ENCODE peak calls at places on chromosomes 2 and 18, in nine cellular contexts. One of them, this sample, is unnamed. For H3K27me3 and H3K36me3, the result is how much of the 10 kb centered on the place peaks cover.

GRCh38 chr2:118315606-118316005 is 227.3 kb downstream of the INSIG2 start:
- DNase-seq in kidney epithelial cell: no peak
- DNase-seq in WERI-Rb-1: no peak
- DNase-seq in effector memory CD4-positive, alpha-beta T cell: no peak
- DNase-seq in upper lobe of right lung: no peak
- DNase-seq in astrocyte: no peak
- DNase-seq in MM.1S: no peak
- DNase-seq in left ventricle myocardium inferior: no peak
- DNase-seq in aorta: no peak
- DNase-seq in this sample: no peak

GRCh38 chr2:230382108-230382507 is 33.9 kb upstream of the SP100 start:
- DNase-seq in MM.1S: no peak
- DNase-seq in kidney epithelial cell: no peak
- DNase-seq in aorta: no peak
- DNase-seq in WERI-Rb-1: no peak
- DNase-seq in effector memory CD4-positive, alpha-beta T cell: no peak
- DNase-seq in upper lobe of right lung: no peak
- DNase-seq in left ventricle myocardium inferior: no peak
- DNase-seq in astrocyte: no peak
- DNase-seq in this sample: no peak

GRCh38 chr2:29236074-29236473 is 120.9 kb downstream of the CLIP4 start:
- DNase-seq in effector memory CD4-positive, alpha-beta T cell: no peak
- DNase-seq in kidney epithelial cell: no peak
- DNase-seq in aorta: no peak
- DNase-seq in astrocyte: no peak
- DNase-seq in left ventricle myocardium inferior: no peak
- DNase-seq in MM.1S: no peak
- DNase-seq in upper lobe of right lung: no peak
- DNase-seq in WERI-Rb-1: no peak
- DNase-seq in this sample: no peak

GRCh38 chr18:13405305-13406038 is 186.9 kb downstream of the LDLRAD4 start:
- DNase-seq in aorta: no peak
- DNase-seq in left ventricle myocardium inferior: no peak
- DNase-seq in astrocyte: no peak
- DNase-seq in kidney epithelial cell: no peak
- DNase-seq in upper lobe of right lung: no peak
- DNase-seq in effector memory CD4-positive, alpha-beta T cell: no peak
- DNase-seq in MM.1S: no peak
- DNase-seq in WERI-Rb-1: no peak
- DNase-seq in this sample: no peak

GRCh38 chr2:51103205-51103604 is 71.3 kb upstream of the NRXN1 start:
- DNase-seq in upper lobe of right lung: peak
- DNase-seq in WERI-Rb-1: no peak
- DNase-seq in effector memory CD4-positive, alpha-beta T cell: no peak
- DNase-seq in aorta: no peak
- DNase-seq in kidney epithelial cell: peak
- DNase-seq in left ventricle myocardium inferior: peak
- DNase-seq in MM.1S: no peak
- DNase-seq in astrocyte: peak
- DNase-seq in this sample: no peak

GRCh38 chr2:167048829-167049228 is 160.5 kb downstream of the XIRP2 start:
- DNase-seq in WERI-Rb-1: no peak
- DNase-seq in effector memory CD4-positive, alpha-beta T cell: no peak
- DNase-seq in aorta: no peak
- DNase-seq in kidney epithelial cell: no peak
- DNase-seq in left ventricle myocardium inferior: no peak
- DNase-seq in astrocyte: no peak
- DNase-seq in upper lobe of right lung: no peak
- DNase-seq in MM.1S: no peak
- DNase-seq in this sample: no peak

GRCh38 chr2:140502951-140503630 is 1627.7 kb downstream of the LRP1B start:
- DNase-seq in upper lobe of right lung: no peak
- DNase-seq in kidney epithelial cell: no peak
- DNase-seq in effector memory CD4-positive, alpha-beta T cell: no peak
- DNase-seq in WERI-Rb-1: no peak
- DNase-seq in MM.1S: peak
- DNase-seq in astrocyte: peak
- DNase-seq in left ventricle myocardium inferior: no peak
- DNase-seq in aorta: no peak
- DNase-seq in this sample: peak

GRCh38 chr2:225468131-225468530 is 68.6 kb downstream of the NYAP2 start:
- DNase-seq in astrocyte: peak
- DNase-seq in effector memory CD4-positive, alpha-beta T cell: no peak
- DNase-seq in aorta: no peak
- DNase-seq in upper lobe of right lung: no peak
- DNase-seq in kidney epithelial cell: no peak
- DNase-seq in left ventricle myocardium inferior: no peak
- DNase-seq in MM.1S: no peak
- DNase-seq in WERI-Rb-1: no peak
- DNase-seq in this sample: no peak

GRCh38 chr2:106157416-106157815 is 36.7 kb downstream of the UXS1 start:
- DNase-seq in astrocyte: no peak
- DNase-seq in aorta: no peak
- DNase-seq in left ventricle myocardium inferior: no peak
- DNase-seq in effector memory CD4-positive, alpha-beta T cell: no peak
- DNase-seq in WERI-Rb-1: no peak
- DNase-seq in kidney epithelial cell: no peak
- DNase-seq in upper lobe of right lung: no peak
- DNase-seq in MM.1S: no peak
- DNase-seq in this sample: no peak

DNA sequence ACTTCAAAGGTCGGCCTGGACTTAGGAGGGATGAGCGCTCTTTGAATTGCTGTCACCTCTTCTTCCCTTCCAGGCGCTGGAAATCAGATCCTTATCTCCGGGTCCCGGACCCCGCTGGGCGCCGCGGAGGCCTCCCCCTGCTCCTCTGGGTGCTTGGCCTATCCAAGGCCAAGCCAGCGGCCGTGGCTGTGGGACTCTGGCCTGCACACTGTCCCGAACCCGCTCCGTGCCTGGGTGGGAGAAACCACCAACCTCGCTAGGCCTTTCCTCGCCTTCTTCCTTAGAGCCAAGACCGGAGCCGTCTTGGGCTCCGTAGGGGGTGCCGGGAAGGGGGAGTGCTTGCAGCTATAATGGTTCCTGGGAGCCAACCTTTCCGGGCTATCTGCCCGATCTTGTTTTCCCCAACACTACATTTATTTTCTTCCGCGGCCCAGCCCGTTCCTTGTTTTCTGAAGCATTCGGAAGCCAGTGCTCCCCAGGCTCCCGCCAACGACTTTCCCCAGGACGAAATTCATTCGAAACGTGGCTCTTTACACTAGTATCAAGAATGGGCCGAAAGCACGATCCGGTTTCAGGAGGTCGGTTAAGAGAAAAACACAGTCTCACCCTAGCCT is 2.4 kb downstream of the OSR1 start:
- DNase-seq in MM.1S: no peak
- DNase-seq in WERI-Rb-1: no peak
- DNase-seq in effector memory CD4-positive, alpha-beta T cell: no peak
- DNase-seq in upper lobe of right lung: no peak
- DNase-seq in astrocyte: no peak
- DNase-seq in kidney epithelial cell: no peak
- DNase-seq in aorta: no peak
- DNase-seq in left ventricle myocardium inferior: no peak
- DNase-seq in this sample: no peak
- H3K4me3 ChIP-seq in MM.1S: no peak
- H3K4me3 ChIP-seq in WERI-Rb-1: no peak
- H3K4me3 ChIP-seq in effector memory CD4-positive, alpha-beta T cell: no peak
- H3K4me3 ChIP-seq in upper lobe of right lung: peak
- H3K4me3 ChIP-seq in astrocyte: peak
- H3K4me3 ChIP-seq in kidney epithelial cell: no peak
- H3K4me3 ChIP-seq in aorta: peak
- H3K4me3 ChIP-seq in left ventricle myocardium inferior: peak
- H3K4me3 ChIP-seq in this sample: peak

DNA sequence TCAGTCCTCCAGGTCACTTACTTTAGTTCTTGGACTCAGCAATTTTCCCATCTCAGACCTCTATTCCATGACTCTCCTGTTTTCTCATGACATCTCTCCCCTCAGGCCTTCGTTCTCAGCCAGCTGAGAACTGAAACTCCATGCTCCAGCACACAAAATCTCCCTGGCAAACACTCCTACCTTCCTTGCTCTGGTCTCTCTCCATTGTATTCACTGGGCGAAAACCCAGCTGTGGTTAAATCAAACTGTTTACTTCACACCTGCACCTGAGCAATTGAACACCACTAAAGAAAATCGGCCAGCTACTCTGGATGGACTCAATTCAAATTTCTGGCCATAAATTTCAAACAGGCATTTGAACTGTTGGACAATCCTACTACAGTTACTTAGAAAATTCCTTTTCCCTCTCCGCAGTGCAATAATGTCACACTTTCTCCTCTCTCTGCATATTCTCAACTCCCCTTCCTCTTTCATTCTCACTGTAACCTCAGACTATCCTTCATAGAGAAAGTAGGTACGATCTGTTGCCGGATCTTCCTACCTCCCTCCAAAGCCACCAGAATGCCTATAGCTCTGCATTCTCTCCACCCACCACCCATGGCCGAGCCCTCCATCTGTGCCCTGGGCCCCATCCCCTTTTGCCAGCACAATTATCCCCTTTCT is 127.7 kb upstream of the SLC1A4 start:
- DNase-seq in WERI-Rb-1: no peak
- DNase-seq in kidney epithelial cell: no peak
- DNase-seq in upper lobe of right lung: no peak
- DNase-seq in astrocyte: no peak
- DNase-seq in effector memory CD4-positive, alpha-beta T cell: no peak
- DNase-seq in MM.1S: no peak
- DNase-seq in left ventricle myocardium inferior: no peak
- DNase-seq in aorta: no peak
- DNase-seq in this sample: no peak
- H3K27me3 ChIP-seq in WERI-Rb-1: under half
- H3K27me3 ChIP-seq in kidney epithelial cell: under half
- H3K27me3 ChIP-seq in upper lobe of right lung: under half
- H3K27me3 ChIP-seq in astrocyte: under half
- H3K27me3 ChIP-seq in effector memory CD4-positive, alpha-beta T cell: under half
- H3K27me3 ChIP-seq in MM.1S: under half
- H3K27me3 ChIP-seq in left ventricle myocardium inferior: under half
- H3K27me3 ChIP-seq in aorta: under half
- H3K27me3 ChIP-seq in this sample: under half

GRCh38 chr18:12006488-12006840 is 25.2 kb downstream of the IMPA2 start:
- DNase-seq in MM.1S: no peak
- DNase-seq in aorta: no peak
- DNase-seq in effector memory CD4-positive, alpha-beta T cell: no peak
- DNase-seq in upper lobe of right lung: no peak
- DNase-seq in astrocyte: no peak
- DNase-seq in left ventricle myocardium inferior: no peak
- DNase-seq in WERI-Rb-1: no peak
- DNase-seq in kidney epithelial cell: no peak
- DNase-seq in this sample: no peak

GRCh38 chr18:12007063-12007462 is 25.8 kb downstream of the IMPA2 start:
- DNase-seq in kidney epithelial cell: no peak
- DNase-seq in WERI-Rb-1: no peak
- DNase-seq in astrocyte: no peak
- DNase-seq in upper lobe of right lung: no peak
- DNase-seq in aorta: peak
- DNase-seq in MM.1S: no peak
- DNase-seq in left ventricle myocardium inferior: no peak
- DNase-seq in effector memory CD4-positive, alpha-beta T cell: no peak
- DNase-seq in this sample: no peak

GRCh38 chr18:12001400-12001799 is 20.1 kb downstream of the IMPA2 start:
- DNase-seq in left ventricle myocardium inferior: no peak
- DNase-seq in astrocyte: no peak
- DNase-seq in aorta: no peak
- DNase-seq in upper lobe of right lung: no peak
- DNase-seq in WERI-Rb-1: no peak
- DNase-seq in effector memory CD4-positive, alpha-beta T cell: no peak
- DNase-seq in MM.1S: no peak
- DNase-seq in kidney epithelial cell: no peak
- DNase-seq in this sample: no peak

GRCh38 chr18:12005542-12006487 is 24.5 kb downstream of the IMPA2 start:
- DNase-seq in effector memory CD4-positive, alpha-beta T cell: no peak
- DNase-seq in WERI-Rb-1: no peak
- DNase-seq in left ventricle myocardium inferior: no peak
- DNase-seq in kidney epithelial cell: no peak
- DNase-seq in aorta: no peak
- DNase-seq in upper lobe of right lung: no peak
- DNase-seq in astrocyte: no peak
- DNase-seq in MM.1S: no peak
- DNase-seq in this sample: no peak

GRCh38 chr18:12003894-12004293 is 22.6 kb downstream of the IMPA2 start:
- DNase-seq in kidney epithelial cell: no peak
- DNase-seq in aorta: peak
- DNase-seq in WERI-Rb-1: no peak
- DNase-seq in effector memory CD4-positive, alpha-beta T cell: no peak
- DNase-seq in left ventricle myocardium inferior: no peak
- DNase-seq in astrocyte: no peak
- DNase-seq in upper lobe of right lung: no peak
- DNase-seq in MM.1S: no peak
- DNase-seq in this sample: no peak
- H3K36me3 ChIP-seq in kidney epithelial cell: under half
- H3K36me3 ChIP-seq in aorta: under half
- H3K36me3 ChIP-seq in WERI-Rb-1: under half
- H3K36me3 ChIP-seq in effector memory CD4-positive, alpha-beta T cell: under half
- H3K36me3 ChIP-seq in left ventricle myocardium inferior: under half
- H3K36me3 ChIP-seq in astrocyte: under half
- H3K36me3 ChIP-seq in upper lobe of right lung: under half
- H3K36me3 ChIP-seq in MM.1S: under half
- H3K36me3 ChIP-seq in this sample: under half

GRCh38 chr2:88068044-88068443 is 419 bp downstream of the SMYD1 start:
- DNase-seq in WERI-Rb-1: no peak
- DNase-seq in aorta: no peak
- DNase-seq in effector memory CD4-positive, alpha-beta T cell: no peak
- DNase-seq in left ventricle myocardium inferior: no peak
- DNase-seq in kidney epithelial cell: no peak
- DNase-seq in astrocyte: no peak
- DNase-seq in MM.1S: no peak
- DNase-seq in upper lobe of right lung: no peak
- DNase-seq in this sample: no peak

GRCh38 chr2:88067598-88067997 is at the start of gene SMYD1:
- DNase-seq in WERI-Rb-1: no peak
- DNase-seq in upper lobe of right lung: no peak
- DNase-seq in kidney epithelial cell: no peak
- DNase-seq in aorta: no peak
- DNase-seq in effector memory CD4-positive, alpha-beta T cell: no peak
- DNase-seq in left ventricle myocardium inferior: peak
- DNase-seq in astrocyte: no peak
- DNase-seq in MM.1S: no peak
- DNase-seq in this sample: no peak

GRCh38 chr2:88071365-88071764 is 3.7 kb downstream of the SMYD1 start:
- DNase-seq in WERI-Rb-1: no peak
- DNase-seq in upper lobe of right lung: no peak
- DNase-seq in astrocyte: no peak
- DNase-seq in left ventricle myocardium inferior: no peak
- DNase-seq in MM.1S: no peak
- DNase-seq in kidney epithelial cell: no peak
- DNase-seq in aorta: no peak
- DNase-seq in effector memory CD4-positive, alpha-beta T cell: no peak
- DNase-seq in this sample: no peak

GRCh38 chr2:88069117-88069516 is 1.5 kb downstream of the SMYD1 start:
- DNase-seq in MM.1S: no peak
- DNase-seq in WERI-Rb-1: no peak
- DNase-seq in left ventricle myocardium inferior: no peak
- DNase-seq in effector memory CD4-positive, alpha-beta T cell: no peak
- DNase-seq in astrocyte: no peak
- DNase-seq in kidney epithelial cell: no peak
- DNase-seq in upper lobe of right lung: no peak
- DNase-seq in aorta: no peak
- DNase-seq in this sample: no peak

DNA sequence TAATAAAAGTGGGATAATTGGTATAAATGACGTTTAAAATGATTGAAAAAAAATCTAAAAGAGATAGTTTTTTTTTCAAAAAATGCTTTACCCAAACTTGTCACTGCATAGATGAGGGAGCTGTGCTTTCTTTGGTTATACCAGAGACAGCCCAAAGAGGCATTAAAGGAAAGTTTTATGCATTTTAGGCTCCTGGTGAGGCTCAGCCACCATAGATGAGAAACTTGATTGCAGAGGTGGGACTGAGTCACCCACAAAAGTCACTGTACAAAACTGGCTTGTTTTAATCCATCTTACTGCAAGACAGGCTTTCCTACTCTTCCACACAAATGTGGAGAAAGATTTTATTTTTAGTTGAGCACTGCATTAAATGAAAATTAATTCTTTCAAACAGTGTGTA is 2.4 kb downstream of the SMYD1 start:
- DNase-seq in WERI-Rb-1: no peak
- DNase-seq in kidney epithelial cell: no peak
- DNase-seq in aorta: no peak
- DNase-seq in effector memory CD4-positive, alpha-beta T cell: no peak
- DNase-seq in upper lobe of right lung: no peak
- DNase-seq in MM.1S: no peak
- DNase-seq in left ventricle myocardium inferior: no peak
- DNase-seq in astrocyte: no peak
- DNase-seq in this sample: no peak
- H3K4me3 ChIP-seq in WERI-Rb-1: no peak
- H3K4me3 ChIP-seq in kidney epithelial cell: no peak
- H3K4me3 ChIP-seq in aorta: no peak
- H3K4me3 ChIP-seq in effector memory CD4-positive, alpha-beta T cell: no peak
- H3K4me3 ChIP-seq in upper lobe of right lung: no peak
- H3K4me3 ChIP-seq in MM.1S: no peak
- H3K4me3 ChIP-seq in left ventricle myocardium inferior: peak
- H3K4me3 ChIP-seq in astrocyte: no peak
- H3K4me3 ChIP-seq in this sample: no peak